ENCODE peak calls at places on chromosomes 3 and 15, in ten cellular contexts. X is right atrium auricular region, F is colonic mucosa, C is fibroblast of lung, P is pancreas, O is mammary epithelial cell, I is ovary, T is SJSA1, Q is cardiac muscle cell, H is mesendoderm. G is an unnamed sample. For H3K4me1, the result is how much of the 10 kb centered on the place peaks cover.

GRCh38 chr15:66635817-66636216 is 66.2 kb upstream of the SMAD6 start:
- DNase-seq in X (no peak), F (no peak), C (no peak), P (no peak), O (no peak), I (no peak), T (no peak), Q (no peak), H (no peak), G (no peak)

GRCh38 chr3:170643831-170644230 is 58.0 kb upstream of the SLC7A14 start:
- DNase-seq in X (no peak), F (no peak), C (no peak), P (no peak), O (no peak), I (no peak), T (no peak), Q (no peak), H (no peak), G (no peak)

GRCh38 chr15:50653156-50653743 is 33.3 kb downstream of the TRPM7 start:
- DNase-seq in X (no peak), F (no peak), C (no peak), P (no peak), O (peak), I (no peak), T (no peak), Q (no peak), H (no peak), G (no peak)

GRCh38 chr15:65207280-65207679 is 4.0 kb downstream of the CILP start:
- DNase-seq in X (no peak), F (no peak), C (no peak), P (no peak), O (no peak), I (no peak), T (no peak), Q (no peak), H (no peak), G (no peak)

GRCh38 chr3:132029182-132029902 is 5.5 kb downstream of the CPNE4 start:
- DNase-seq in X (peak), F (peak), C (peak), P (peak), O (peak), I (peak), T (peak), Q (peak), H (peak), G (peak)

GRCh38 chr3:142152349-142152748 is 3.0 kb upstream of the TFDP2 start:
- DNase-seq in X (no peak), F (no peak), C (no peak), P (no peak), O (no peak), I (no peak), T (no peak), Q (no peak), H (peak), G (no peak)

GRCh38 chr3:39285333-39285732 is 5.5 kb upstream of the CX3CR1 start:
- DNase-seq in X (no peak), F (no peak), C (no peak), P (no peak), O (no peak), I (no peak), T (no peak), Q (no peak), H (no peak), G (no peak)

GRCh38 chr3:141331370-141332318 is 36.7 kb upstream of the ZBTB38 start:
- DNase-seq in X (peak), F (no peak), C (peak), P (no peak), O (peak), I (no peak), T (peak), Q (peak), H (no peak), G (peak)

GRCh38 chr3:45987368-45988099 is 8.1 kb downstream of the FYCO1 start:
- DNase-seq in X (peak), F (no peak), C (peak), P (no peak), O (no peak), I (peak), T (no peak), Q (peak), H (no peak), G (no peak)

GRCh38 chr15:93485922-93486327 is 396.9 kb upstream of the RGMA start:
- DNase-seq in X (peak), F (peak), C (no peak), P (no peak), O (no peak), I (peak), T (no peak), Q (no peak), H (no peak), G (no peak)

GRCh38 chr3:126307591-126308393 is 49.4 kb downstream of the KLF15 start:
- DNase-seq in X (no peak), F (no peak), C (no peak), P (peak), O (no peak), I (peak), T (no peak), Q (no peak), H (no peak), G (no peak)

GRCh38 chr3:98151241-98151640 is 4.0 kb downstream of the OR5H14 start:
- DNase-seq in X (no peak), F (no peak), C (no peak), P (no peak), O (no peak), I (no peak), T (no peak), Q (peak), H (peak), G (no peak)

GRCh38 chr3:110456438-110457138 is 615.0 kb upstream of the NECTIN3 start:
- DNase-seq in X (no peak), F (no peak), C (no peak), P (no peak), O (no peak), I (no peak), T (no peak), Q (no peak), H (peak), G (no peak)

GRCh38 chr3:16239082-16239770 is 25.5 kb downstream of the DPH3 start:
- DNase-seq in X (no peak), F (no peak), C (peak), P (no peak), O (no peak), I (no peak), T (no peak), Q (peak), H (no peak), G (no peak)

GRCh38 chr15:27770769-27771554 is 328.2 kb downstream of the OCA2 start:
- DNase-seq in X (no peak), F (no peak), C (no peak), P (no peak), O (no peak), I (no peak), T (no peak), Q (no peak), H (no peak), G (no peak)

GRCh38 chr3:71254251-71254650 is 329.3 kb downstream of the FOXP1 start:
- DNase-seq in X (no peak), F (no peak), C (no peak), P (no peak), O (no peak), I (no peak), T (no peak), Q (peak), H (no peak), G (no peak)

GRCh38 chr15:40241305-40242215 is 2.7 kb downstream of the PAK6 start:
- DNase-seq in X (peak), F (no peak), C (no peak), P (no peak), O (no peak), I (no peak), T (no peak), Q (no peak), H (no peak), G (no peak)

GRCh38 chr15:65082303-65082958 is 5.9 kb downstream of the KBTBD13 start:
- DNase-seq in X (no peak), F (peak), C (no peak), P (no peak), O (no peak), I (no peak), T (no peak), Q (no peak), H (peak), G (peak)

GRCh38 chr15:89139613-89140499 is 51.6 kb downstream of the ABHD2 start:
- DNase-seq in X (no peak), F (no peak), C (peak), P (no peak), O (no peak), I (no peak), T (no peak), Q (peak), H (peak), G (no peak)

GRCh38 chr3:99159220-99159762 is 257.8 kb upstream of the DCBLD2 start:
- DNase-seq in X (no peak), F (no peak), C (no peak), P (no peak), O (no peak), I (no peak), T (no peak), Q (no peak), H (peak), G (no peak)

GRCh38 chr15:69762373-69763148 is 309.9 kb downstream of the RPLP1 start:
- DNase-seq in X (no peak), F (no peak), C (no peak), P (no peak), O (no peak), I (no peak), T (no peak), Q (peak), H (peak), G (no peak)

GRCh38 chr3:13346481-13347389 is 73.4 kb downstream of the NUP210 start:
- DNase-seq in X (no peak), F (peak), C (no peak), P (no peak), O (no peak), I (no peak), T (no peak), Q (no peak), H (peak), G (peak)
- H3K4me3 ChIP-seq in X (no peak), F (no peak), C (no peak), P (no peak), O (no peak), I (no peak), T (no peak), Q (no peak), H (no peak), G (no peak)

GRCh38 chr3:52783211-52783555 is 5.8 kb downstream of the ITIH1 start:
- DNase-seq in X (no peak), F (no peak), C (peak), P (no peak), O (no peak), I (peak), T (no peak), Q (no peak), H (no peak), G (peak)

GRCh38 chr3:52782412-52783210 is 5.2 kb downstream of the ITIH1 start:
- DNase-seq in X (no peak), F (no peak), C (no peak), P (peak), O (no peak), I (peak), T (no peak), Q (no peak), H (no peak), G (no peak)

GRCh38 chr3:52780298-52780585 is 2.8 kb downstream of the ITIH1 start:
- DNase-seq in X (no peak), F (no peak), C (no peak), P (peak), O (no peak), I (peak), T (peak), Q (no peak), H (no peak), G (peak)

GRCh38 chr3:52779411-52780297 is 2.3 kb downstream of the ITIH1 start:
- DNase-seq in X (peak), F (peak), C (no peak), P (peak), O (no peak), I (peak), T (peak), Q (no peak), H (no peak), G (no peak)

DNA sequence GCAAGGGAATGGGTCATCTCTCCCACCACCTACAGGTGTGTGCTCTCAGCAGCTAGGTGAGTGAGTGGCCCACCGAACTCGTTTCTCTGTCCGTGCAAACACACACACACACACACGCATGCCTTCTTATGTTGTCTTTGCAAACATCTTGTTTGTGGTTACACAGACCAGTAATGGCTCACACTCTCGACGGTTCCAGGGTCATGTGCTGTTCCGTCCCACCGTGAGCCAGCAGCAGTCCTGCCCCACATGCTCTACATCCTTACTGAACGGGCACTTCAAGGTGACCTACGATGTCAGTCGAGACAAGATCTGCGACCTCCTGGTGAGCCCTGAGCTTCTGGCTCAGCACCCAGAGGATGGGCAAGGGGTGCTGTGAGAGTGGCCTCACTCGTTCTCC is 4.3 kb downstream of the ITIH1 start:
- DNase-seq in X (no peak), F (no peak), C (no peak), P (peak), O (no peak), I (peak), T (peak), Q (no peak), H (no peak), G (peak)
- H3K4me1 ChIP-seq in X (under half), F (under half), C (under half), P (under half), O (under half), I (under half), T (under half), Q (under half), H (under half), G (under half)

DNA sequence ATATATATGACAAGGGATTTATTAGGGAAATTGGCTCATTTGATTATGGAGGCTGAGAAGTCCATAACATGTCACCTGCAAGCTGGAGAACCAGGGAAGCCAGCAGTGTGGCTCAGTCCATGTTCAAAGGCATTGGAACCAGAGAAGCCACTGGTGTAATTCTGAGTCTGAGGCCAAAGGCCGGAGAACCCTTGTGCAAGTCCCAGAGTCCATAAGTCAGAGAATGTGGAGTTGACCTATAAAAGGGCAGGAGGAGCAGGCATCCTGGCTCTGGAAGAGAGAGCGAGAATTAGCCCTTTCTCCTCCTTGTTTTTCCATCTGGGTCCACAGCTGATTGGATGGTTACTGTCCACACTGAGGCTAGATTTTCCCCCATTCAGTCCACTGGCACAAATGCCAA is 319.8 kb downstream of the IGSF11 start:
- DNase-seq in X (no peak), F (no peak), C (no peak), P (no peak), O (no peak), I (no peak), T (no peak), Q (no peak), H (no peak), G (no peak)
- H3K4me3 ChIP-seq in X (no peak), F (no peak), C (no peak), P (no peak), O (no peak), I (no peak), T (no peak), Q (no peak), H (no peak), G (no peak)

DNA sequence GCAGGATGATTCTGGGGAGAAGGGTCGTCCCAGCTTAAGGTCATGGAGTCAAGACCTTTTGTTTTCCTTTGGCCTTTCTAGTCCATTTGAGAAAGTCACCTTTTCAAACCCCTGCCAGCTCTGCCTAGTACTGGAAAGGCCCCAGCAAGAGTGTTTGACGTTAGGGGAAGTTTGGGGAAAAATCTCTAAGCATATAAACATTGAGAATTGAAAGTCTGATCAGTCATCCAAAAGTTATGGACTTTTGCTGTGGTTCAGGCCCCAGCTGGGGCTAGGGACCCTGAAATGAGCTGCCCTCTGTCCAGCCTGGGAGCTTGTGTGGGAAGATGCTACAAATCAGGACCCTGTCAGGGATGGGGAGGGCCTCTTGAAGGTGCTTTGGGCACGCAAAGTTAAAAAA is 21.6 kb downstream of the SLC6A6 start:
- DNase-seq in X (no peak), F (no peak), C (no peak), P (no peak), O (no peak), I (no peak), T (no peak), Q (no peak), H (no peak), G (no peak)
- H3K4me1 ChIP-seq in X (under half), F (under half), C (under half), P (under half), O (under half), I (under half), T (under half), Q (under half), H (under half), G (under half)

DNA sequence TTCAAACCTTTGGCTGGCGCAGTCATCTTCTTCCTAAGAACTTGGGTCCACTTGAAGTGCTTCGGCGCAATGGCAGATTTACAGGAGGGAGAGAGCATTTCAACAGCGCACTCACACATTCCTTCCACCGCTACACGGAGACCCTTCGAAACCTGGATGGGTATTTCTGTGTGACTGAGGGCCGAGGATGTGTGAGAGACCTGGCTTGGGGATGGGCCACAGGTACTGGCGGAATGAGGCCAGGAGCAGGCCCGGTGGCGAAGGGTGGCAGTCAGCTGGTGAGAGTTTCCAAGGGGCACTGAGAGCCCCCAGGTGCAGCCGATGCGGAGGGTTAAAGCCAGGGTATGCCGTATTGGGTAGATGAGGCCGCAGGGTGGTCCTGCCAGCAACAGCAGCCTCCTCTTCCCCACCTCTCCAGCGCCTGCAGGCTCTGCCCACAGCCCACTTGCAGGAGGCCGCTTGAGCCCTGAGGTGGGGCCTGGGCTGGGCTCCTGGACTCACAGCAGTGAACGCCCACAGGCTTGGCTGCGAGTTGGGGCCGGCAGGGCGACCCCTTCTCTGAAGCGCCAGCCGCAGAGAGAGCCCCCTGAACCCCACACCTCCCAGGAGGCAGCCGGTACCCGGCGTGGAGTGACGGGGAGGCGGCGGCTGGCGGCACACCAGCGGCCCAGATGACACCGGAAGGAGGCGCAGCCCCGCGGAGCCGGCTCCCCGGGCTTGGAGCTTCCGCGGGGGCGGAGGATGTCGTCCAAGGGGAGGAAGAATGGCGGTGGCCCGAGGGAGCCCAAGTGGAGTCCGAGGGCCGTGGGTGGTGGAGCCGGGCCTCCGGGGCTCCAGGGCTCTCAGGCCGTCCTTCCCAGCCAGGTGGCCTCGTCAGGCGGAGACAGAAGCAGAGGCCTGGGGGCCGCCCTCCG is 166.5 kb downstream of the NSMCE3 start:
- DNase-seq in X (no peak), F (no peak), C (no peak), P (peak), O (no peak), I (no peak), T (no peak), Q (no peak), H (peak), G (no peak)
- H3K4me3 ChIP-seq in X (peak), F (no peak), C (peak), P (no peak), O (no peak), I (peak), T (no peak), Q (no peak), H (no peak), G (peak)

GRCh38 chr3:52894756-52895155 is 2.6 kb downstream of the STIMATE start:
- DNase-seq in X (no peak), F (no peak), C (no peak), P (no peak), O (no peak), I (no peak), T (no peak), Q (no peak), H (no peak), G (no peak)
- H3K4me1 ChIP-seq in X (under half), F (under half), C (under half), P (under half), O (under half), I (under half), T (under half), Q (under half), H (under half), G (under half)

GRCh38 chr3:194255252-194256039 is 95.7 kb downstream of the CPN2 start:
- DNase-seq in X (peak), F (peak), C (no peak), P (no peak), O (no peak), I (no peak), T (no peak), Q (peak), H (peak), G (peak)
- H3K4me3 ChIP-seq in X (no peak), F (no peak), C (no peak), P (no peak), O (no peak), I (no peak), T (no peak), Q (no peak), H (no peak), G (no peak)

DNA sequence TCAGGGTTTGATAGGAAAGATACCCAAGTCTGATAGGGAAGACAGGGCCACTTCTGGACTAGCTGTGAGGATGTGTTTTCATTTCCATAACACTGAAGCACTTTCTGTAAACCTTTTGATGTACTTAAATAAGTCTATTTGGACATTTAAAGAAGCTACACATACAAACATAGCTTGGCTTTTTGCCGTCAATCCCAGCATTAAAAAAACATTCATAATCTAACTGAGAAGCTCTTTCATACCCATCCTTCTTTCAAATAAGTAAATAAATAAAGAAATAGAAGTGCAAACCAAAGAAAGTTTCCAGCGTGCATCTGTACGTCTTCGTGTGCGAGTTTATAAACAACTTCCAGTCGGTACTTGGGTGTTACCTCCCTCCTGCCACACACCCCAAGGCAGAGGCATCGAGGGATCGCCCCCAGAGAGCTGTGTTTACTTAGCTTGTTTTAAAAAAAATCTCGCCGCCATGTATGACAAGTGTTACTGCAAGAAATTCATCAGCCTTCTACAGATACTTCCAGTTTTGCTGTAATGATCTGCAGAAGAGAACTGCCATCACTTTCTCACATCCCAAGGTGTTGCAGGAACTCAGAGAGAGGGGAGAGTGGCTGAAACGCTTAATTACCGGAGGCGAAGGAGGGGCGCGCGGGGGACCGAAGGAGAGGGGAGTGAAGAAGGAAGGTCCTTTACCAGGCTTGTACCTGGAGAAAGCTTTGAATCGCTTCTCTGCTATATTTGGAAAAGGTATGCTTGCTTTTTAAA is 9.0 kb upstream of the MEIS2 start:
- DNase-seq in X (no peak), F (no peak), C (no peak), P (no peak), O (no peak), I (no peak), T (no peak), Q (peak), H (peak), G (no peak)
- H3K4me1 ChIP-seq in X (under half), F (under half), C (under half), P (under half), O (under half), I (under half), T (under half), Q (under half), H (under half), G (under half)

GRCh38 chr3:78178209-78178608 is 1138.3 kb downstream of the ROBO2 start:
- DNase-seq in X (no peak), F (no peak), C (no peak), P (no peak), O (no peak), I (no peak), T (no peak), Q (no peak), H (no peak), G (no peak)
- H3K4me3 ChIP-seq in X (no peak), F (no peak), C (no peak), P (no peak), O (no peak), I (no peak), T (no peak), Q (no peak), H (no peak), G (no peak)